ENCODE peak calls at places on chromosomes 16 and 17, in five cellular contexts. Q is GM12878, D is K562, W is HCT116, C is HepG2. E is an unnamed sample.

GRCh38 chr17:48776602-48777001 is 40.4 kb downstream of the TTLL6 start:
- DNase-seq in W (no peak), Q (no peak), D (no peak), C (no peak), E (no peak)

GRCh38 chr17:60481604-60482003 is 44.4 kb downstream of the APPBP2 start:
- DNase-seq in Q (no peak), W (no peak), D (no peak), C (no peak), E (no peak)

GRCh38 chr16:88999457-89000206 is 22.6 kb upstream of the CBFA2T3 start:
- DNase-seq in D (peak), Q (no peak), W (no peak), C (no peak), E (peak)

GRCh38 chr16:4416200-4417032 is at the start of gene CORO7:
- DNase-seq in W (peak), D (peak), C (peak), Q (peak), E (peak)

GRCh38 chr17:78355045-78355641 is 4.7 kb downstream of the SOCS3 start:
- DNase-seq in W (no peak), D (peak), C (peak), Q (no peak), E (no peak)

GRCh38 chr16:12675852-12676251 is 127.8 kb downstream of the CPPED1 start:
- DNase-seq in C (no peak), D (peak), Q (no peak), W (no peak), E (no peak)

GRCh38 chr16:84396537-84397008 is 28.2 kb downstream of the ATP2C2 start:
- DNase-seq in Q (no peak), C (no peak), W (no peak), D (no peak), E (no peak)

GRCh38 chr17:53527473-53527872 is 295.3 kb upstream of the KIF2B start:
- DNase-seq in W (no peak), Q (no peak), D (no peak), C (no peak), E (no peak)

GRCh38 chr16:88725609-88726407 is 19.5 kb downstream of the CTU2 start:
- DNase-seq in C (no peak), W (no peak), Q (no peak), D (no peak), E (peak)

GRCh38 chr16:67884684-67885083 is at the start of gene NRN1L:
- DNase-seq in W (no peak), Q (no peak), D (peak), C (no peak), E (peak)

GRCh38 chr17:1398028-1398427 is 2.0 kb downstream of the YWHAE start:
- DNase-seq in D (no peak), W (no peak), C (no peak), Q (no peak), E (no peak)

GRCh38 chr16:62738631-62739030 is 702.4 kb upstream of the CDH8 start:
- DNase-seq in C (no peak), Q (no peak), D (no peak), W (no peak), E (no peak)

GRCh38 chr16:81445143-81445922 is 725 bp downstream of the CMIP start:
- DNase-seq in D (peak), Q (no peak), W (no peak), C (no peak), E (peak)

GRCh38 chr16:28915181-28915580 is 9.9 kb downstream of the RABEP2 start:
- DNase-seq in C (no peak), Q (no peak), W (no peak), D (no peak), E (no peak)

GRCh38 chr16:68065716-68066305 is 19.4 kb upstream of the NFATC3 start:
- DNase-seq in Q (no peak), W (no peak), C (no peak), D (no peak), E (no peak)

GRCh38 chr16:67451704-67452435 is 20.9 kb downstream of the HSD11B2 start:
- DNase-seq in D (no peak), Q (no peak), C (no peak), W (no peak), E (no peak)

GRCh38 chr17:28675980-28676379 is 14.0 kb downstream of the SUPT6H start:
- DNase-seq in Q (no peak), C (peak), D (peak), W (peak), E (no peak)

GRCh38 chr17:30796016-30796415 is 28.5 kb downstream of the CRLF3 start:
- DNase-seq in Q (no peak), D (no peak), W (no peak), C (no peak), E (no peak)

GRCh38 chr17:73096866-73097265 is 4.4 kb upstream of the SLC39A11 start:
- DNase-seq in D (no peak), C (no peak), W (no peak), Q (no peak), E (no peak)

GRCh38 chr17:39632153-39632941 is 4.6 kb upstream of the STARD3 start:
- DNase-seq in W (peak), C (no peak), Q (no peak), D (no peak), E (no peak)

GRCh38 chr16:68592466-68593337 is 52.4 kb upstream of the CDH3 start:
- DNase-seq in W (no peak), D (peak), Q (no peak), C (peak), E (no peak)

GRCh38 chr17:59366773-59367656 is 35.6 kb downstream of the YPEL2 start:
- DNase-seq in Q (no peak), C (peak), D (no peak), W (no peak), E (no peak)

GRCh38 chr17:43011728-43012472 is 5.3 kb downstream of the IFI35 start:
- DNase-seq in D (peak), Q (no peak), W (no peak), C (peak), E (no peak)

GRCh38 chr17:1762233-1762905 is 509 bp downstream of the SERPINF1 start:
- DNase-seq in D (peak), W (no peak), C (peak), Q (no peak), E (peak)

GRCh38 chr16:31331807-31332301 is 23.1 kb upstream of the ITGAX start:
- DNase-seq in Q (no peak), C (no peak), W (no peak), D (no peak), E (no peak)

GRCh38 chr17:33989357-33990148 is 265.5 kb upstream of the CCL2 start:
- DNase-seq in D (no peak), Q (no peak), C (no peak), W (no peak), E (no peak)

GRCh38 chr17:70006159-70006558 is 68.9 kb upstream of the KCNJ16 start:
- DNase-seq in D (no peak), W (no peak), Q (no peak), C (no peak), E (no peak)

GRCh38 chr17:57537524-57538410 is 207.3 kb downstream of the CCDC182 start:
- DNase-seq in D (no peak), Q (no peak), W (no peak), C (peak), E (peak)

GRCh38 chr17:44155488-44155887 is 13.8 kb downstream of the HROB start:
- DNase-seq in D (no peak), C (no peak), W (no peak), Q (no peak), E (no peak)

GRCh38 chr17:1000597-1001490 is 3.9 kb downstream of the TIMM22 start:
- DNase-seq in C (peak), W (no peak), Q (no peak), D (no peak), E (no peak)

GRCh38 chr17:41417576-41418015 is 6.8 kb downstream of the KRT37 start:
- DNase-seq in W (no peak), C (peak), Q (no peak), D (peak), E (peak)

DNA sequence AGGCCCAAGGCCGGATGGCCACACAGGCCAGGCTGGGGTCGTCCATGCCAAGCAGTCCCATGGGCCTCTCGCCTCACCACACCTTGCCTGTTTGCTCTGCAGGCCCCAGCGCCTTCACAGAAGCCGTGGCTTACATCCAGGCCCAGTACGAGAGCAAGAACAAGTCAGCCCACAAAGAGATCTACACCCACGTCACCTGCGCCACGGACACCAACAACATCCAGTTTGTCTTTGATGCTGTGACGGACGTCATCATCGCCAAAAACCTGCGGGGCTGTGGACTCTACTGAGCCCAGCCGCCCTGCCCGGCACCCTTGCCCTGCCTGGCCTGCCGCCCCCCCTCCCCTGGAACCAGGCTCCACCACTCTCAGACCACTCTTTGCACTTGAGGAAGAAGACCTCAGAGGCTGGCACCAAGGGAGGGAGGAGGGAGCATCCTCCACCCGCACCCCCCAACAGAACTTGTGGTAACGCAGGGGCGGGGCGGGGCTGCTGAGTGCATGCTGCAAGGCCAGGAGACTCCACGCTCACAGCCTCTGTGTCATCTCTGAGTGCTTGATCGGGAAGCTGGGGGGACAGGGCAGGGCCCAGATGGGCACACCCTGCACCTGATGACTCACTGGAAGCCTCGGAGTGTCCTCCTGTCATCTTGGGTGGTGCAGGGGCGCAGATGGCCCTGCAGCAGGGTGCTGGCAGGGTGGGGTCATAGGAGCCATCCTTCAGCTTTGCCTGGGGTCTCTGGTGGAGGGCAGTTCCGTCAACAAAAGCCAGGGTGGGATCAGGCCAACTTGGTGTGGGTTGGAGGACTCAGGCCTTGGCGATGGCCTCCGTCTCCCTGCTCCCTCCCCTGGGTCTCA is 81.5 kb downstream of the AMFR start:
- DNase-seq in W (no peak), C (no peak), Q (no peak), D (no peak), E (no peak)
- TF ChIP-seq ZBTB33 in W (no peak), C (no peak), Q (no peak), D (no peak), E (no peak)

GRCh38 chr16:1403733-1404132 is 10.8 kb downstream of the UNKL start:
- DNase-seq in D (no peak), Q (no peak), C (no peak), W (no peak), E (no peak)

GRCh38 chr16:1403036-1403435 is 11.5 kb downstream of the UNKL start:
- DNase-seq in W (no peak), C (no peak), Q (no peak), D (no peak), E (no peak)

GRCh38 chr16:1408171-1408837 is 6.2 kb downstream of the UNKL start:
- DNase-seq in W (peak), D (peak), C (peak), Q (peak), E (peak)

GRCh38 chr16:1412847-1413246 is 1.7 kb downstream of the UNKL start:
- DNase-seq in Q (no peak), C (no peak), D (no peak), W (no peak), E (no peak)

GRCh38 chr16:1407749-1408148 is 6.8 kb downstream of the UNKL start:
- DNase-seq in Q (no peak), D (no peak), C (no peak), W (no peak), E (peak)
- H3K9ac ChIP-seq in Q (no peak), D (peak), C (peak), W (peak), E (no peak)

GRCh38 chr17:63436523-63437110 is 9.5 kb downstream of the CYB561 start:
- DNase-seq in D (peak), W (peak), C (no peak), Q (no peak), E (peak)
- TF ChIP-seq ZBTB33 in D (peak), W (no peak), C (peak), Q (no peak), E (no peak)

DNA sequence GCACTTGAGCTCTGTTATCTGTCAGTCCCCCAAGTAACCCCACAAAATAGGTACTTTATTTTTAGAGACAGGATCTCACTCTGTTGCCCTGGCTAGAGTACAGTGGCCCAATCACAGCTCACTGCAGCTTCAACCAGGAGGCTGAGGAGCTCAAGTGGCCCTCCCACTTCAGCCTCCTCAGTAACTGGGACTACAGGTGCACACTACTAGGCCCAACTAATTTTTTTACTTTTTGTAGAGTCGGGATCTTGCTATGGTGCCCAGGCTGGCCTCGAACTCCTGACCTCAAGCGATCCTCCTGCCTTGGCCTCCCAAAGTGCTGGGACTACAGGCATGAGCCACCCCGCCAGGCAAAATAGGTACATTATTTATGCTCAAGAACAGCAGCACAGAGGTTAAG is 99.6 kb downstream of the MGAT5B start:
- DNase-seq in W (no peak), Q (no peak), D (no peak), C (no peak), E (no peak)
- H3K9ac ChIP-seq in W (no peak), Q (no peak), D (no peak), C (no peak), E (no peak)

DNA sequence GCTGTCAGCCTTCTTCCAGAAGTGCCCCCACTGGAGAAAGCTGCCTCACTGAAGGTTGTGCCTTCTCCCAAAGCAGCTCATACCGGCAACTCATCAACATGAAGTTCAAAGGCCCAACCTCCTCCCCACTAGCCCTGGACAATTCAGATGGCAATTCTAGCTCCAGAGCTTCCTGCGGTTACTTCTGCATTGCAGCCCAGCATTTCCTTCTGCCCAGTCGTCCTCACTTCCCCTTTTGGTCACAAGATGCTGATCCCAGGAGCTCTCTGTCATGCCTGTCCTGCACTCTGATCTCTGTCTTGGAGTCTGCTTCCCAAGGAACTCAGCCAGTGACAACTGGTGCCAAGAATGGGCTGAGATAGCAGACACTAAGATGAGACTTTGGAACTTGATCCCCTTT is 178.2 kb upstream of the SOX9 start:
- DNase-seq in Q (no peak), D (no peak), W (no peak), C (no peak), E (no peak)
- TF ChIP-seq ZBTB33 in Q (no peak), D (no peak), W (no peak), C (no peak), E (no peak)

GRCh38 chr17:45309400-45309799 is 7.4 kb downstream of the MAP3K14 start:
- DNase-seq in Q (no peak), W (no peak), C (no peak), D (no peak), E (no peak)

GRCh38 chr17:45312477-45313418 is 4.1 kb downstream of the MAP3K14 start:
- DNase-seq in C (no peak), D (no peak), Q (no peak), W (no peak), E (no peak)

GRCh38 chr17:45311762-45312476 is 4.9 kb downstream of the MAP3K14 start:
- DNase-seq in C (peak), D (peak), Q (no peak), W (peak), E (peak)

GRCh38 chr17:45310380-45311324 is 6.2 kb downstream of the MAP3K14 start:
- DNase-seq in W (no peak), Q (no peak), C (no peak), D (no peak), E (no peak)

GRCh38 chr17:45311406-45311761 is 5.4 kb downstream of the MAP3K14 start:
- DNase-seq in D (no peak), C (no peak), Q (no peak), W (no peak), E (no peak)
- H3K9ac ChIP-seq in D (no peak), C (peak), Q (peak), W (peak), E (no peak)

GRCh38 chr16:49698416-49698815 is 157.5 kb downstream of the ZNF423 start:
- DNase-seq in Q (no peak), C (no peak), W (no peak), D (peak), E (peak)
- TF ChIP-seq ZBTB33 in Q (no peak), C (no peak), W (no peak), D (no peak), E (no peak)

DNA sequence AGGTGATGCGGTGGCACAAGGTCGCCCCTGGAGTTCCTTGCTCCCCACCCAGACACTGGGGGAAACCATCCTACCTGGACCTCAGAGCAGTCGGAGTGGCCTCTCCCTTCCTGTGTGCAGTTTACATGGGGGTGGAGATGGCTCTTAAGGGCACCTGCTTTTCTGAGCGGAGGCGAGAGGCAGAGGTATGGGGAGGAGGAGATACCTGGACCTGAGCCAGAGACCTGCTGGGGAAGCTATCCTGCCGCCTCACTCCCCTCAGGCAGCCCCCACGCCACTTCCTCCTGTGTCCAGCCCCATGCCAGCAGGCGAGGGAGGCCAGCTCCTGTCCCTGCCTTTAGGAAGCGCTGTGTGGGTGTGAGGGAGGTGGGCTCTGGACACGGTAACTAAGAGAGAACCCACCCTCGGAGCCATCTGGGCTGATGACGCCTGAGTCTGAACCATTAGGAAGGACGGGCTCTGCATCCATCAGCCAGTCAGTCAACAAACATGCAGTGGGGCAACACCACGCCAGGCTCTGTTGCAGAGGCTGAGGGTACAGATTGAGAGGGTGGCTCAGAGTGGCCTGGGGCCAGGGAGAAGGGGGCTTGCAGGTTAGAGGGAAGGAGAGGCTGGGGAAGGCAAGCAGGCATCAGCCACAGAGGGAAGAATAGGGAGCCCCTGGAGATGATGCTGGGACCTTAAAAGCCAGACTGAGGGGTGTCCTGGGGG is 1.2 kb downstream of the CORO1A start:
- DNase-seq in C (no peak), D (no peak), Q (peak), W (no peak), E (peak)
- H3K9ac ChIP-seq in C (peak), D (no peak), Q (peak), W (no peak), E (peak)